ENCODE peak calls at places on chromosomes 16 and 17, in four cellular contexts. B is fibroblast of lung; Y is HAP-1; W is activated T-cell treated with anti-CD3 and anti-CD28 coated beads, Interleukin-2, amount 50 U/mL, for 72 hours. D is an unnamed sample.

GRCh38 chr17:49997773-49998703 is 3.0 kb upstream of the DLX3 start:
- DNase-seq in B (peak; percentile 82), Y (peak; percentile 93), W (peak; percentile 89), D (peak; percentile 85)

GRCh38 chr16:71540-72341 is 690 bp downstream of the RHBDF1 start:
- DNase-seq in B (peak; percentile 74), Y (peak; percentile 89), W (no peak), D (peak; percentile 94)

GRCh38 chr17:1714488-1714979 is 4.4 kb upstream of the TLCD2 start:
- DNase-seq in B (peak; percentile 97), Y (peak; percentile 100), W (no peak), D (peak; percentile 94)

GRCh38 chr17:35713069-35713728 is 18.2 kb upstream of the RASL10B start:
- DNase-seq in B (peak; percentile 80), Y (no peak), W (no peak), D (peak; percentile 71)

GRCh38 chr16:85611455-85612190 is 1.5 kb upstream of the GSE1 start:
- DNase-seq in B (peak; percentile 80), Y (peak; percentile 83), W (peak; percentile 58), D (peak; percentile 75)

GRCh38 chr16:82169861-82170845 is at the start of gene MPHOSPH6:
- DNase-seq in B (peak; percentile 90), Y (peak; percentile 91), W (peak; percentile 91), D (peak; percentile 94)

GRCh38 chr16:88274847-88275246 is 107.9 kb upstream of the ZNF469 start:
- DNase-seq in B (peak; percentile 33), Y (no peak), W (no peak), D (no peak)

GRCh38 chr17:40177275-40177874 is at the start of gene RAPGEFL1:
- DNase-seq in B (peak; percentile 53), Y (no peak), W (peak; percentile 84), D (peak; percentile 78)

GRCh38 chr16:70579648-70580630 is 56.3 kb downstream of the SF3B3 start:
- DNase-seq in B (no peak), Y (peak; percentile 33), W (no peak), D (peak; percentile 70)

GRCh38 chr17:37147301-37147812 is 198.6 kb downstream of the AATF start:
- DNase-seq in B (no peak), Y (no peak), W (no peak), D (no peak)

GRCh38 chr17:64399071-64399766 is 8.6 kb upstream of the PECAM1 start:
- DNase-seq in B (no peak), Y (no peak), W (no peak), D (no peak)

GRCh38 chr17:76318586-76318985 is 10.5 kb upstream of the QRICH2 start:
- DNase-seq in B (no peak), Y (no peak), W (no peak), D (no peak)

GRCh38 chr17:17497065-17497844 is 1.1 kb upstream of the RASD1 start:
- DNase-seq in B (no peak), Y (no peak), W (no peak), D (no peak)

GRCh38 chr17:42518046-42518754 is 17.8 kb upstream of the NAGLU start:
- DNase-seq in B (peak; percentile 98), Y (no peak), W (no peak), D (no peak)

GRCh38 chr16:54359086-54359485 is 72.5 kb upstream of the IRX3 start:
- DNase-seq in B (no peak), Y (no peak), W (no peak), D (peak; percentile 48)

GRCh38 chr17:70034158-70034557 is 40.9 kb upstream of the KCNJ16 start:
- DNase-seq in B (no peak), Y (no peak), W (no peak), D (no peak)

GRCh38 chr16:19884021-19884485 is 595 bp downstream of the GPRC5B start:
- DNase-seq in B (no peak), Y (peak; percentile 47), W (no peak), D (no peak)

GRCh38 chr17:50538549-50539410 is 6.2 kb downstream of the EPN3 start:
- DNase-seq in B (no peak), Y (no peak), W (no peak), D (no peak)

GRCh38 chr17:18181358-18181757 is 2.3 kb upstream of the ALKBH5 start:
- DNase-seq in B (no peak), Y (no peak), W (peak; percentile 59), D (no peak)

GRCh38 chr17:37117743-37118142 is 169.0 kb downstream of the AATF start:
- DNase-seq in B (no peak), Y (no peak), W (no peak), D (no peak)

GRCh38 chr17:1229354-1229890 is 40.8 kb upstream of the BHLHA9 start:
- DNase-seq in B (no peak), Y (peak; percentile 76), W (peak; percentile 56), D (no peak)

GRCh38 chr17:57033296-57033695 is 51.8 kb upstream of the AKAP1 start:
- DNase-seq in B (peak; percentile 34), Y (no peak), W (no peak), D (peak; percentile 41)

GRCh38 chr17:76554131-76554530 is 14.3 kb downstream of the PRCD start:
- DNase-seq in B (no peak), Y (no peak), W (no peak), D (no peak)

GRCh38 chr16:16038950-16039349 is 89.5 kb downstream of the ABCC1 start:
- DNase-seq in B (no peak), Y (no peak), W (no peak), D (no peak)

GRCh38 chr17:58268326-58268725 is 12.4 kb downstream of the MPO start:
- DNase-seq in B (no peak), Y (no peak), W (no peak), D (no peak)

GRCh38 chr16:29321585-29321984 is 84.9 kb downstream of the NPIPB11 start:
- DNase-seq in B (no peak), Y (no peak), W (no peak), D (peak; percentile 69)

GRCh38 chr17:65533056-65533745 is 28.2 kb downstream of the AXIN2 start:
- DNase-seq in B (no peak), Y (no peak), W (no peak), D (no peak)

GRCh38 chr17:17084941-17085340 is 42.7 kb downstream of the MPRIP start:
- DNase-seq in B (no peak), Y (no peak), W (no peak), D (no peak)

D was measured in ELF-1.